ENCODE peak calls at places on chromosome 10, in nine cellular contexts. One of them, this sample, is unnamed. For H3K36me3, the result is how much of the 10 kb centered on the place peaks cover.

GRCh38 chr10:110448682-110449418 is 48.9 kb upstream of the DUSP5 start:
- DNase-seq in colonic mucosa: no peak
- DNase-seq in astrocyte: no peak
- DNase-seq in transverse colon: no peak
- DNase-seq in MM.1S: no peak
- DNase-seq in uterus: no peak
- DNase-seq in upper lobe of right lung: no peak
- DNase-seq in heart right ventricle: no peak
- DNase-seq in Panc1: no peak
- DNase-seq in this sample: no peak

GRCh38 chr10:64753516-64753915 is 1232.3 kb downstream of the REEP3 start:
- DNase-seq in colonic mucosa: no peak
- DNase-seq in astrocyte: no peak
- DNase-seq in transverse colon: no peak
- DNase-seq in MM.1S: no peak
- DNase-seq in uterus: no peak
- DNase-seq in upper lobe of right lung: no peak
- DNase-seq in heart right ventricle: no peak
- DNase-seq in Panc1: no peak
- DNase-seq in this sample: no peak

GRCh38 chr10:129335396-129335795 is 131.6 kb upstream of the MGMT start:
- DNase-seq in colonic mucosa: no peak
- DNase-seq in astrocyte: no peak
- DNase-seq in transverse colon: no peak
- DNase-seq in MM.1S: no peak
- DNase-seq in uterus: no peak
- DNase-seq in upper lobe of right lung: no peak
- DNase-seq in heart right ventricle: no peak
- DNase-seq in Panc1: no peak
- DNase-seq in this sample: no peak

GRCh38 chr10:17200885-17201164 is 647 bp downstream of the TRDMT1 start:
- DNase-seq in colonic mucosa: peak
- DNase-seq in astrocyte: peak
- DNase-seq in transverse colon: peak
- DNase-seq in MM.1S: peak
- DNase-seq in uterus: no peak
- DNase-seq in upper lobe of right lung: no peak
- DNase-seq in heart right ventricle: peak
- DNase-seq in Panc1: no peak
- DNase-seq in this sample: peak

GRCh38 chr10:33434948-33435347 is 100.5 kb upstream of the NRP1 start:
- DNase-seq in colonic mucosa: no peak
- DNase-seq in astrocyte: no peak
- DNase-seq in transverse colon: no peak
- DNase-seq in MM.1S: no peak
- DNase-seq in uterus: no peak
- DNase-seq in upper lobe of right lung: no peak
- DNase-seq in heart right ventricle: no peak
- DNase-seq in Panc1: no peak
- DNase-seq in this sample: no peak

GRCh38 chr10:52438119-52438518 is 124.0 kb downstream of the DKK1 start:
- DNase-seq in colonic mucosa: no peak
- DNase-seq in astrocyte: no peak
- DNase-seq in transverse colon: no peak
- DNase-seq in MM.1S: no peak
- DNase-seq in uterus: no peak
- DNase-seq in upper lobe of right lung: no peak
- DNase-seq in heart right ventricle: no peak
- DNase-seq in Panc1: no peak
- DNase-seq in this sample: no peak

GRCh38 chr10:34022195-34022594 is 687.7 kb upstream of the NRP1 start:
- DNase-seq in colonic mucosa: no peak
- DNase-seq in astrocyte: no peak
- DNase-seq in transverse colon: no peak
- DNase-seq in MM.1S: no peak
- DNase-seq in uterus: no peak
- DNase-seq in upper lobe of right lung: no peak
- DNase-seq in heart right ventricle: no peak
- DNase-seq in Panc1: no peak
- DNase-seq in this sample: no peak

GRCh38 chr10:62805139-62806092 is 896 bp downstream of the ADO start:
- DNase-seq in colonic mucosa: peak
- DNase-seq in astrocyte: peak
- DNase-seq in transverse colon: peak
- DNase-seq in MM.1S: peak
- DNase-seq in uterus: peak
- DNase-seq in upper lobe of right lung: peak
- DNase-seq in heart right ventricle: peak
- DNase-seq in Panc1: no peak
- DNase-seq in this sample: no peak

GRCh38 chr10:22712959-22713852 is 1.2 kb downstream of the PIP4K2A start:
- DNase-seq in colonic mucosa: peak
- DNase-seq in astrocyte: no peak
- DNase-seq in transverse colon: peak
- DNase-seq in MM.1S: peak
- DNase-seq in uterus: peak
- DNase-seq in upper lobe of right lung: peak
- DNase-seq in heart right ventricle: no peak
- DNase-seq in Panc1: no peak
- DNase-seq in this sample: no peak

GRCh38 chr10:74827045-74827441 is 643 bp downstream of the KAT6B start:
- DNase-seq in colonic mucosa: no peak
- DNase-seq in astrocyte: no peak
- DNase-seq in transverse colon: no peak
- DNase-seq in MM.1S: no peak
- DNase-seq in uterus: no peak
- DNase-seq in upper lobe of right lung: no peak
- DNase-seq in heart right ventricle: no peak
- DNase-seq in Panc1: no peak
- DNase-seq in this sample: no peak

GRCh38 chr10:76036410-76036940 is 605.1 kb downstream of the LRMDA start:
- DNase-seq in colonic mucosa: peak
- DNase-seq in astrocyte: peak
- DNase-seq in transverse colon: peak
- DNase-seq in MM.1S: peak
- DNase-seq in uterus: peak
- DNase-seq in upper lobe of right lung: peak
- DNase-seq in heart right ventricle: peak
- DNase-seq in Panc1: peak
- DNase-seq in this sample: peak

GRCh38 chr10:86203162-86203905 is 163.3 kb downstream of the GRID1 start:
- DNase-seq in colonic mucosa: no peak
- DNase-seq in astrocyte: no peak
- DNase-seq in transverse colon: no peak
- DNase-seq in MM.1S: peak
- DNase-seq in uterus: no peak
- DNase-seq in upper lobe of right lung: peak
- DNase-seq in heart right ventricle: no peak
- DNase-seq in Panc1: no peak
- DNase-seq in this sample: no peak

GRCh38 chr10:99375444-99375843 is 46.3 kb downstream of the CNNM1 start:
- DNase-seq in colonic mucosa: no peak
- DNase-seq in astrocyte: peak
- DNase-seq in transverse colon: no peak
- DNase-seq in MM.1S: no peak
- DNase-seq in uterus: no peak
- DNase-seq in upper lobe of right lung: no peak
- DNase-seq in heart right ventricle: no peak
- DNase-seq in Panc1: no peak
- DNase-seq in this sample: no peak

GRCh38 chr10:94299417-94299816 is 63.3 kb downstream of the NOC3L start:
- DNase-seq in colonic mucosa: no peak
- DNase-seq in astrocyte: peak
- DNase-seq in transverse colon: no peak
- DNase-seq in MM.1S: peak
- DNase-seq in uterus: no peak
- DNase-seq in upper lobe of right lung: no peak
- DNase-seq in heart right ventricle: no peak
- DNase-seq in Panc1: no peak
- DNase-seq in this sample: no peak

GRCh38 chr10:29955308-29955935 is 104.0 kb downstream of the JCAD start:
- DNase-seq in colonic mucosa: no peak
- DNase-seq in astrocyte: peak
- DNase-seq in transverse colon: no peak
- DNase-seq in MM.1S: no peak
- DNase-seq in uterus: no peak
- DNase-seq in upper lobe of right lung: no peak
- DNase-seq in heart right ventricle: no peak
- DNase-seq in Panc1: no peak
- DNase-seq in this sample: no peak

GRCh38 chr10:14574291-14574690 is 200.4 kb downstream of the FAM107B start:
- DNase-seq in colonic mucosa: no peak
- DNase-seq in astrocyte: no peak
- DNase-seq in transverse colon: no peak
- DNase-seq in MM.1S: no peak
- DNase-seq in uterus: no peak
- DNase-seq in upper lobe of right lung: no peak
- DNase-seq in heart right ventricle: no peak
- DNase-seq in Panc1: no peak
- DNase-seq in this sample: no peak

GRCh38 chr10:29263506-29263905 is 25.4 kb upstream of the LYZL1 start:
- DNase-seq in colonic mucosa: no peak
- DNase-seq in astrocyte: no peak
- DNase-seq in transverse colon: no peak
- DNase-seq in MM.1S: no peak
- DNase-seq in uterus: no peak
- DNase-seq in upper lobe of right lung: no peak
- DNase-seq in heart right ventricle: no peak
- DNase-seq in Panc1: no peak
- DNase-seq in this sample: no peak

GRCh38 chr10:124573726-124574455 is 112.3 kb downstream of the LHPP start:
- DNase-seq in colonic mucosa: no peak
- DNase-seq in astrocyte: no peak
- DNase-seq in transverse colon: no peak
- DNase-seq in MM.1S: no peak
- DNase-seq in uterus: no peak
- DNase-seq in upper lobe of right lung: peak
- DNase-seq in heart right ventricle: no peak
- DNase-seq in Panc1: no peak
- DNase-seq in this sample: no peak

GRCh38 chr10:62577666-62578291 is 203.6 kb downstream of the ZNF365 start:
- DNase-seq in colonic mucosa: no peak
- DNase-seq in astrocyte: peak
- DNase-seq in transverse colon: no peak
- DNase-seq in MM.1S: no peak
- DNase-seq in uterus: no peak
- DNase-seq in upper lobe of right lung: no peak
- DNase-seq in heart right ventricle: no peak
- DNase-seq in Panc1: no peak
- DNase-seq in this sample: no peak

GRCh38 chr10:103892181-103892580 is 25.8 kb downstream of the STN1 start:
- DNase-seq in colonic mucosa: no peak
- DNase-seq in astrocyte: no peak
- DNase-seq in transverse colon: no peak
- DNase-seq in MM.1S: no peak
- DNase-seq in uterus: no peak
- DNase-seq in upper lobe of right lung: no peak
- DNase-seq in heart right ventricle: no peak
- DNase-seq in Panc1: no peak
- DNase-seq in this sample: no peak

GRCh38 chr10:103888113-103888841 is 29.7 kb downstream of the STN1 start:
- DNase-seq in colonic mucosa: peak
- DNase-seq in astrocyte: peak
- DNase-seq in transverse colon: peak
- DNase-seq in MM.1S: peak
- DNase-seq in uterus: peak
- DNase-seq in upper lobe of right lung: peak
- DNase-seq in heart right ventricle: peak
- DNase-seq in Panc1: peak
- DNase-seq in this sample: peak

GRCh38 chr10:103890688-103891087 is 27.3 kb downstream of the STN1 start:
- DNase-seq in colonic mucosa: no peak
- DNase-seq in astrocyte: no peak
- DNase-seq in transverse colon: no peak
- DNase-seq in MM.1S: no peak
- DNase-seq in uterus: no peak
- DNase-seq in upper lobe of right lung: no peak
- DNase-seq in heart right ventricle: no peak
- DNase-seq in Panc1: no peak
- DNase-seq in this sample: no peak

GRCh38 chr10:103890194-103890658 is 27.8 kb downstream of the STN1 start:
- DNase-seq in colonic mucosa: peak
- DNase-seq in astrocyte: no peak
- DNase-seq in transverse colon: peak
- DNase-seq in MM.1S: no peak
- DNase-seq in uterus: no peak
- DNase-seq in upper lobe of right lung: peak
- DNase-seq in heart right ventricle: peak
- DNase-seq in Panc1: no peak
- DNase-seq in this sample: peak

GRCh38 chr10:103889121-103889720 is 28.8 kb downstream of the STN1 start:
- DNase-seq in colonic mucosa: no peak
- DNase-seq in astrocyte: no peak
- DNase-seq in transverse colon: no peak
- DNase-seq in MM.1S: no peak
- DNase-seq in uterus: no peak
- DNase-seq in upper lobe of right lung: no peak
- DNase-seq in heart right ventricle: no peak
- DNase-seq in Panc1: no peak
- DNase-seq in this sample: no peak
- H3K36me3 ChIP-seq in colonic mucosa: under half
- H3K36me3 ChIP-seq in astrocyte: under half
- H3K36me3 ChIP-seq in transverse colon: under half
- H3K36me3 ChIP-seq in MM.1S: under half
- H3K36me3 ChIP-seq in uterus: under half
- H3K36me3 ChIP-seq in upper lobe of right lung: half or more
- H3K36me3 ChIP-seq in heart right ventricle: under half
- H3K36me3 ChIP-seq in Panc1: under half
- H3K36me3 ChIP-seq in this sample: under half

GRCh38 chr10:60572511-60573194 is 183.0 kb upstream of the ANK3 start:
- DNase-seq in colonic mucosa: peak
- DNase-seq in astrocyte: peak
- DNase-seq in transverse colon: peak
- DNase-seq in MM.1S: peak
- DNase-seq in uterus: no peak
- DNase-seq in upper lobe of right lung: no peak
- DNase-seq in heart right ventricle: peak
- DNase-seq in Panc1: peak
- DNase-seq in this sample: peak
- H3K4me3 ChIP-seq in colonic mucosa: peak
- H3K4me3 ChIP-seq in astrocyte: peak
- H3K4me3 ChIP-seq in transverse colon: peak
- H3K4me3 ChIP-seq in MM.1S: peak
- H3K4me3 ChIP-seq in uterus: no peak
- H3K4me3 ChIP-seq in upper lobe of right lung: no peak
- H3K4me3 ChIP-seq in heart right ventricle: peak
- H3K4me3 ChIP-seq in Panc1: peak
- H3K4me3 ChIP-seq in this sample: peak

GRCh38 chr10:103699611-103700435 is 155.6 kb downstream of the SH3PXD2A start:
- DNase-seq in colonic mucosa: no peak
- DNase-seq in astrocyte: no peak
- DNase-seq in transverse colon: no peak
- DNase-seq in MM.1S: peak
- DNase-seq in uterus: no peak
- DNase-seq in upper lobe of right lung: no peak
- DNase-seq in heart right ventricle: no peak
- DNase-seq in Panc1: no peak
- DNase-seq in this sample: no peak
- TF ChIP-seq CTCF in colonic mucosa: no peak
- TF ChIP-seq CTCF in astrocyte: peak
- TF ChIP-seq CTCF in transverse colon: no peak
- TF ChIP-seq CTCF in MM.1S: no peak
- TF ChIP-seq CTCF in uterus: no peak
- TF ChIP-seq CTCF in upper lobe of right lung: no peak
- TF ChIP-seq CTCF in heart right ventricle: no peak
- TF ChIP-seq CTCF in Panc1: no peak
- TF ChIP-seq CTCF in this sample: no peak

GRCh38 chr10:6919077-6919476 is 339.0 kb upstream of the PRKCQ start:
- DNase-seq in colonic mucosa: no peak
- DNase-seq in astrocyte: no peak
- DNase-seq in transverse colon: no peak
- DNase-seq in MM.1S: no peak
- DNase-seq in uterus: no peak
- DNase-seq in upper lobe of right lung: no peak
- DNase-seq in heart right ventricle: no peak
- DNase-seq in Panc1: no peak
- DNase-seq in this sample: no peak
- H3K36me3 ChIP-seq in colonic mucosa: under half
- H3K36me3 ChIP-seq in astrocyte: under half
- H3K36me3 ChIP-seq in transverse colon: under half
- H3K36me3 ChIP-seq in MM.1S: under half
- H3K36me3 ChIP-seq in uterus: under half
- H3K36me3 ChIP-seq in upper lobe of right lung: under half
- H3K36me3 ChIP-seq in heart right ventricle: under half
- H3K36me3 ChIP-seq in Panc1: under half
- H3K36me3 ChIP-seq in this sample: under half